ENCODE peak calls at places on chromosomes 16 and 17, in seven cellular contexts. D is stimulated activated CD8-positive, alpha-beta memory T cell treated with anti-CD3 and anti-CD28 coated beads, Interleukin-7, amount 100 ng/mL, for 24 hours; R is stimulated activated naive CD8-positive, alpha-beta T cell treated with anti-CD3 and anti-CD28 coated beads, Interleukin-15, amount 100 ng/mL, for 72 hours; M is SW480; Z is lower leg skin; H is activated T-helper 1 cell treated with anti-CD3 and anti-CD28 coated beads, Interleukin-2, amount 50 U/mL, for 16 hours; T is effector memory CD8-positive, alpha-beta T cell. W is an unnamed sample.
A peak's percentile ranks its signal among the peaks of the same experiment; 100 is the strongest.

GRCh38 chr17:3812771-3813170 is 11.8 kb upstream of the ITGAE start:
- DNase-seq in M (no peak), H (no peak), D (no peak), R (no peak), Z (no peak), T (no peak), W (no peak)

GRCh38 chr17:41284043-41284442 is 8.5 kb downstream of the KRTAP9-7 start:
- DNase-seq in M (no peak), H (no peak), R (no peak), D (no peak), Z (no peak), T (no peak), W (peak; percentile 0)

GRCh38 chr17:72365857-72366415 is 245.1 kb downstream of the SOX9 start:
- DNase-seq in T (no peak), R (no peak), H (no peak), Z (no peak), M (no peak), D (no peak), W (no peak)

GRCh38 chr17:42291136-42291535 is 2.8 kb downstream of the STAT5A start:
- DNase-seq in T (no peak), D (no peak), H (no peak), Z (no peak), M (no peak), R (no peak), W (no peak)

GRCh38 chr17:72600934-72601333 is 480.1 kb downstream of the SOX9 start:
- DNase-seq in Z (no peak), H (no peak), M (no peak), R (no peak), T (no peak), D (no peak), W (no peak)

GRCh38 chr16:70657956-70658355 is 11.6 kb downstream of the IL34 start:
- DNase-seq in R (no peak), T (no peak), D (no peak), M (no peak), Z (no peak), H (no peak), W (no peak)

GRCh38 chr16:5321925-5322324 is 224.3 kb upstream of the EEF2KMT start:
- DNase-seq in Z (no peak), M (no peak), R (no peak), H (no peak), T (no peak), D (no peak), W (no peak)

GRCh38 chr17:81481011-81481799 is 31.4 kb downstream of the ACTG1 start:
- DNase-seq in Z (no peak), D (peak; percentile 11), M (no peak), R (peak; percentile 47), H (no peak), T (no peak), W (no peak)

W was measured in HepG2.